ENCODE peak calls at places on chromosomes 2 and 18, in eight cellular contexts. I is foreskin fibroblast; W is colonic mucosa; B is astrocyte of the cerebellum; Z is adrenal gland; U is CD8-positive, alpha-beta T cell; M is fibroblast of pulmonary artery; F is hepatocyte. Y is an unnamed sample.

GRCh38 chr18:79724299-79725080 is 44.9 kb downstream of the CTDP1 start:
- DNase-seq in F (no peak), Z (no peak), I (no peak), B (no peak), U (peak), W (no peak), M (no peak), Y (no peak)

GRCh38 chr2:130864830-130865229 is 28.1 kb downstream of the ARHGEF4 start:
- DNase-seq in Z (peak), M (peak), F (peak), I (peak), W (peak), B (peak), U (peak), Y (no peak)

GRCh38 chr2:109513230-109513629 is 100.5 kb downstream of the SEPTIN10 start:
- DNase-seq in Z (no peak), W (no peak), I (no peak), M (no peak), B (no peak), U (no peak), F (no peak), Y (no peak)

GRCh38 chr2:241808051-241808450 is 942 bp upstream of the NEU4 start:
- DNase-seq in M (no peak), Z (no peak), I (no peak), B (no peak), W (peak), U (no peak), F (peak), Y (no peak)

GRCh38 chr2:46351388-46352141 is 54.4 kb downstream of the EPAS1 start:
- DNase-seq in F (no peak), B (no peak), Z (peak), U (peak), I (no peak), M (no peak), W (no peak), Y (no peak)

GRCh38 chr2:150610670-150611279 is 123.3 kb upstream of the RND3 start:
- DNase-seq in B (no peak), I (no peak), F (peak), Z (peak), U (no peak), M (peak), W (peak), Y (no peak)

GRCh38 chr2:7180641-7181370 is 263.6 kb downstream of the RNF144A start:
- DNase-seq in W (no peak), Z (peak), M (peak), I (no peak), F (peak), B (peak), U (no peak), Y (peak)

GRCh38 chr18:43692291-43692690 is 415.0 kb upstream of the SYT4 start:
- DNase-seq in I (peak), Z (no peak), B (peak), F (no peak), W (no peak), U (no peak), M (peak), Y (peak)

GRCh38 chr18:79046522-79046921 is 22.7 kb upstream of the ATP9B start:
- DNase-seq in U (no peak), M (no peak), B (no peak), W (no peak), Z (no peak), F (no peak), I (no peak), Y (no peak)

GRCh38 chr2:20433249-20433648 is 13.6 kb upstream of the RHOB start:
- DNase-seq in Z (no peak), W (no peak), U (no peak), B (no peak), I (no peak), F (no peak), M (no peak), Y (no peak)

GRCh38 chr2:35184471-35184870 is 1171.1 kb upstream of the CRIM1 start:
- DNase-seq in W (no peak), U (no peak), B (no peak), I (no peak), M (no peak), Z (no peak), F (no peak), Y (no peak)

GRCh38 chr2:240426797-240427721 is 8.4 kb upstream of the GPC1 start:
- DNase-seq in Z (no peak), B (no peak), M (peak), I (peak), U (no peak), F (peak), W (no peak), Y (no peak)

GRCh38 chr2:157836531-157836930 is 39.6 kb downstream of the ACVR1 start:
- DNase-seq in Z (no peak), M (no peak), B (no peak), W (no peak), F (peak), I (no peak), U (no peak), Y (no peak)

GRCh38 chr2:192196451-192197194 is 1.9 kb upstream of the TMEFF2 start:
- DNase-seq in Z (no peak), F (no peak), I (no peak), U (no peak), B (no peak), W (no peak), M (no peak), Y (no peak)

GRCh38 chr2:14524041-14524802 is 108.3 kb upstream of the LRATD1 start:
- DNase-seq in F (no peak), U (no peak), B (peak), I (peak), M (peak), W (no peak), Z (no peak), Y (no peak)

GRCh38 chr18:49561377-49562193 is at the start of gene LIPG:
- DNase-seq in W (peak), B (peak), Z (peak), F (peak), I (peak), M (peak), U (peak), Y (peak)

GRCh38 chr2:85668009-85668856 is at the start of gene SFTPB:
- DNase-seq in F (no peak), B (no peak), Z (no peak), M (peak), U (no peak), W (no peak), I (no peak), Y (no peak)

GRCh38 chr2:69997296-69998184 is 36.1 kb upstream of the ASPRV1 start:
- DNase-seq in B (no peak), M (peak), U (no peak), I (peak), Z (peak), F (peak), W (no peak), Y (peak)

GRCh38 chr18:28176933-28177827 is at the start of gene CDH2:
- DNase-seq in I (peak), B (peak), Z (peak), M (peak), W (no peak), U (no peak), F (peak), Y (no peak)

GRCh38 chr18:28176674-28176932 is 327 bp downstream of the CDH2 start:
- DNase-seq in W (no peak), U (no peak), B (no peak), M (no peak), Z (no peak), I (no peak), F (no peak), Y (no peak)

GRCh38 chr18:28175930-28176673 is 828 bp downstream of the CDH2 start:
- DNase-seq in M (no peak), U (no peak), W (no peak), B (no peak), Z (peak), I (no peak), F (peak), Y (no peak)

GRCh38 chr18:28178720-28179119 is 1.8 kb upstream of the CDH2 start:
- DNase-seq in W (no peak), F (peak), M (peak), Z (peak), B (no peak), U (no peak), I (no peak), Y (no peak)

DNA sequence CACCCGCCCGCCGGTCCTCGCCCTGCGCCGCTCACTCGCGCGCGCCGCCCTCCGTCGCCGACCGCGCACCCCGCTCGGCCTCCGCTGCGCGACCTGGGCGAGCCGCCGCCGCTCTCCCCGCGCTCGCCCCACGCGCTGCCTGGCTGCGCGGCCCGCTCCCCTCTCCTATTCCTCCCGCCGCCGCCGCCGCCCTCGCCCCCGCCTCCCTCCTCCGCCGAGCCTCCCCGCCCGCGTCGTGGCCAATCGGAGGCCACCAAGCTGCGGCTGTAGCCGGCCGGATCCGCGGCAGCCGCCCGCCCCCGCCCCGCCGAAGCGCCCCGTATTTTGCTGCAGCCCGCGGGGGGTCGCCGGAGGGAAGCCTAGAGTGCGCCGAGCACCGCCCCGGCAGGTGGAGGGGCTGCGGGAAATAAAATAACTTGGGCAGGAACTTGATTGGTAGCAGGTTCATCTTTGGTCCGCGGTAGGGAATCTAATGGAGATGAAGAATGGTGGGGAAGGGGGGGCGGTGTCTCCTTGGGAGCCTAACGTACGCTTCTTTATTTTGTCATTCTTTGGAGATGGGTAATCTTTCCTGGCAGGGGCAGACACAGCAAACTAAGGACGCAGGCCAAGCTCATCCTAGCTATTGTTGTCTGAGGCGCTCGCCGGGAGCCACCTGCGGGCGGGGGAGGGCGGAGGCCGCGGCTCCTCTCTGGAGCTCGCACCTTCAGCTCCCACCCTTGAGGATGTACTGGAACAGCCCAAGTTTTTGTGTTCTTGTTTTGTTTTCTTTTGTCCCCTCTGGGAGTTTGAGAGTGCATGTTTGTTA is 1.1 kb upstream of the CDH2 start:
- DNase-seq in U (no peak), F (peak), I (no peak), W (no peak), Z (peak), M (peak), B (no peak), Y (no peak)
- TF ChIP-seq CTCF in U (no peak), F (no peak), I (no peak), W (no peak), Z (peak), M (no peak), B (peak), Y (peak)

DNA sequence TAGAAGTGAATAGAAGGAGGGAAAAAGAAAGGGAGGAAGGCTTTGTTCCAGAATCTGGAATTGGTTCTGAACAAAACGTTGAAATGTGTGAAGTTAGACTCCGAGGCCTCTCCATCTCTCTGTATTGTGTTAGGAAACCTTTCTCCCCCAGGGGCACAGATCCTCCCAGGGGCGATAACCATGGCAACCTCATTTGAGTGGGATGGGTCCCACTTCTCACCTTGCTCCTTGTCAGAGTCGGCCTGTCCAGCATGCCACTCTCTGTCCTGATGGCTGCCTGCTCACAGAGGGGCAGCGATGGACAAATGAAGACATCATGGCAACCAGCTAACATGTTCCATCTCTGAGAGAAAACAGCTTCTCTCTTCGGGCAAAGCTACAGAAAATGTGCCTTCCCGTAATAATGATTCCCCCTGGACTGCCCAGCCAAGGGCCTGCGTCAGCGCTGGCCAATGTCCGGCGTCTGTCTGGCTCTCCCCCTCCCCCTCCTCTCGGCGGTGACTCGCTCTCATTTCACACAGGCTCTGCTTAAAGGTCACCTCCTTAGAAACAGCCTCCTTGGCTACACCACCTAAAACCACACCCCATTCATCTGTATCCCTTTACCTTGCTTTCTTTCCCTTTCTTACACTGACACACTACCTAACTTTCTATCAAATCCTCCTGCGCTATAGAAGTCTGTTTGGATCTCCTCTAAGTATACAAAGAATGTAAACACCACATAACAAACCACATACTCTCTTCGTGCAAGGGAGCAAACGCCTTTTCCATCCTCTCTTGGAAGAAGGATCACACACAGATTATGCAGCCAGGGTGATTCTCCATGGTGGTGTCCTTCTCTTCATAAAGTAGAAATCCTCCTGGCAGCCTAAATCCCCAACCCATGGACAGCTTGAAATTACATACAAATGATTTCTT is 32.1 kb upstream of the TTC39C start:
- DNase-seq in F (peak), W (peak), Z (peak), M (peak), U (no peak), B (no peak), I (peak), Y (no peak)
- H3K4me3 ChIP-seq in F (no peak), W (no peak), Z (no peak), M (no peak), U (no peak), B (no peak), I (no peak), Y (peak)

GRCh38 chr2:60818272-60818671 is 62.2 kb downstream of the PAPOLG start:
- DNase-seq in U (peak), W (no peak), F (no peak), M (no peak), B (no peak), Z (peak), I (no peak), Y (no peak)
- TF ChIP-seq CTCF in U (peak), W (no peak), F (no peak), M (peak), B (peak), Z (no peak), I (no peak), Y (peak)

DNA sequence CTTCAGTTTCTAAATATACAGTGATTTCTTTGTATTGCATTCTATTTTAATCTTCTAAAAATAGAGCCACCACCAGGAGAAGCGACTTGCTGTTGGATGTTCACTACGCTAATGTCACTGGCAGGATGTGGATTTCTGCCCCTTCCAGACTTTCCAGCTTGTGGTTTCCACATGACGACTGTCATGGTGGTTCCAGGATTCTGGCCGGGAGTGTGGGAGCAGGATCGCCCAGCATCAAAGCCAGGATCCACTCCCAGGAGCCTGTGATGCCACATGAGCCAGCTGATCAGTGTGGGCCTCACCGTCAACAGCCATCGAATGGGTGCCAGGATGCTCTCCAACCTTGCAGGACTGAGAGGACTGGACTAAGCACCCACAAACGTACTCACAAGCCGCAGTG is 148.8 kb downstream of the HDAC4 start:
- DNase-seq in I (no peak), W (no peak), U (no peak), F (no peak), B (no peak), Z (no peak), M (no peak), Y (no peak)
- H3K4me3 ChIP-seq in I (no peak), W (no peak), U (no peak), F (no peak), B (no peak), Z (no peak), M (no peak), Y (no peak)